ENCODE peak calls at places on chromosome 17, in nine cellular contexts. M, S, I, Z, D, Y, C, O and J are unnamed samples.

GRCh38 chr17:16980813-16981731 is 9.2 kb upstream of the TNFRSF13B start:
- DNase-seq in M (no peak), S (no peak), I (peak; percentile 4), Z (no peak), D (no peak), Y (no peak), C (no peak), O (peak; percentile 29), J (peak; percentile 78)

GRCh38 chr17:61462734-61463067 is 10.5 kb downstream of the TBX4 start:
- DNase-seq in M (no peak), S (no peak), I (no peak), Z (no peak), D (no peak), Y (no peak), C (no peak), O (no peak), J (no peak)

GRCh38 chr17:77842906-77843249 is 115.6 kb upstream of the TNRC6C start:
- DNase-seq in M (no peak), S (no peak), I (no peak), Z (no peak), D (no peak), Y (no peak), C (no peak), O (no peak), J (no peak)

GRCh38 chr17:12231027-12231682 is 210.5 kb downstream of the MAP2K4 start:
- DNase-seq in M (no peak), S (no peak), I (no peak), Z (no peak), D (no peak), Y (peak; percentile 14), C (no peak), O (peak; percentile 63), J (no peak)

GRCh38 chr17:72603346-72604242 is 482.8 kb downstream of the SOX9 start:
- DNase-seq in M (no peak), S (no peak), I (peak; percentile 46), Z (no peak), D (peak; percentile 93), Y (no peak), C (no peak), O (peak; percentile 93), J (no peak)

GRCh38 chr17:51702963-51703362 is 442.6 kb downstream of the UTP18 start:
- DNase-seq in M (no peak), S (no peak), I (no peak), Z (no peak), D (no peak), Y (no peak), C (no peak), O (no peak), J (no peak)

GRCh38 chr17:15931394-15931793 is 13.5 kb upstream of the ADORA2B start:
- DNase-seq in M (no peak), S (no peak), I (no peak), Z (no peak), D (no peak), Y (no peak), C (peak; percentile 48), O (no peak), J (no peak)

GRCh38 chr17:17792551-17793377 is 44.0 kb downstream of the SREBF1 start:
- DNase-seq in M (peak; percentile 46), S (peak; percentile 48), I (no peak), Z (peak; percentile 62), D (no peak), Y (no peak), C (no peak), O (peak; percentile 73), J (peak; percentile 69)

GRCh38 chr17:61259360-61259759 is 140.3 kb upstream of the TBX2 start:
- DNase-seq in M (no peak), S (no peak), I (no peak), Z (no peak), D (no peak), Y (no peak), C (no peak), O (no peak), J (no peak)

GRCh38 chr17:57288753-57289121 is 32.4 kb downstream of the MSI2 start:
- DNase-seq in M (no peak), S (no peak), I (no peak), Z (no peak), D (no peak), Y (no peak), C (no peak), O (no peak), J (no peak)

GRCh38 chr17:37054894-37055293 is 106.1 kb downstream of the AATF start:
- DNase-seq in M (no peak), S (no peak), I (no peak), Z (no peak), D (no peak), Y (no peak), C (no peak), O (no peak), J (no peak)

GRCh38 chr17:39867084-39867890 is 715 bp upstream of the ZPBP2 start:
- DNase-seq in M (no peak), S (no peak), I (peak; percentile 91), Z (no peak), D (no peak), Y (no peak), C (no peak), O (no peak), J (peak; percentile 76)

GRCh38 chr17:17403899-17404576 is 72.8 kb upstream of the MED9 start:
- DNase-seq in M (no peak), S (no peak), I (no peak), Z (peak; percentile 82), D (no peak), Y (no peak), C (no peak), O (no peak), J (no peak)

DNA sequence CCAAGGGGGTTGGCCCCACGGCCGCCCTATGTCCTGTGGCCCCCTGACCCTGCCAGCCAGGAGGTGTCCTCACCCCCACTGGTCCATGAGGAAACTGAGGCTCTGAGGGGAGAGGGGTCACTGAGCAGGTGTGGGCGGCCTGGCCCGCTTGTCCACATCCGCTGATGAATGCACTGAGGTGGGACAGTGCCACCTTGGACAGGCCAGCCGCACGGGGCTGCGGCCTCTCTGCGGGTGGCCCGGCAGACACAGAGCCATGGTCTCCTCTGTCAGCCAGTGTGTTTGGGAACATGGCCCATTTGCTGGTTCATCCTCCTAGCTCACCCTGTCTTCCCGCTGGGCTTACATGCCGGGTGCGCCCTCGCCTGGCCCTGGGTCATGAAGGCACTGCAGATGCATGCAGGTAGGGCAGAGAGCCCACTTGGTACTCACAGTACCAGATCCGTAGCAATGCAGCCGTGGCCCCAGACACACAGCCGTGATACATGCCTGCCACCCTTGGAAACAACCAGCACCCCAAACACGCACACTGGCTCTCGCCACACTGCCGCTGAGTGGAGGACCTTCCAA is 93.9 kb downstream of the ENGASE start:
- DNase-seq in M (no peak), S (no peak), I (no peak), Z (no peak), D (no peak), Y (no peak), C (no peak), O (no peak), J (no peak)
- TF ChIP-seq CTCF in M (no peak), S (no peak), I (no peak), Z (no peak), D (peak; percentile 18), Y (no peak), C (no peak), O (no peak), J (no peak)

GRCh38 chr17:82780981-82781893 is 29.4 kb downstream of the TBCD start:
- DNase-seq in M (no peak), S (no peak), I (no peak), Z (no peak), D (no peak), Y (no peak), C (no peak), O (no peak), J (no peak)
- TF ChIP-seq CTCF in M (no peak), S (no peak), I (no peak), Z (no peak), D (no peak), Y (no peak), C (no peak), O (no peak), J (no peak)

DNA sequence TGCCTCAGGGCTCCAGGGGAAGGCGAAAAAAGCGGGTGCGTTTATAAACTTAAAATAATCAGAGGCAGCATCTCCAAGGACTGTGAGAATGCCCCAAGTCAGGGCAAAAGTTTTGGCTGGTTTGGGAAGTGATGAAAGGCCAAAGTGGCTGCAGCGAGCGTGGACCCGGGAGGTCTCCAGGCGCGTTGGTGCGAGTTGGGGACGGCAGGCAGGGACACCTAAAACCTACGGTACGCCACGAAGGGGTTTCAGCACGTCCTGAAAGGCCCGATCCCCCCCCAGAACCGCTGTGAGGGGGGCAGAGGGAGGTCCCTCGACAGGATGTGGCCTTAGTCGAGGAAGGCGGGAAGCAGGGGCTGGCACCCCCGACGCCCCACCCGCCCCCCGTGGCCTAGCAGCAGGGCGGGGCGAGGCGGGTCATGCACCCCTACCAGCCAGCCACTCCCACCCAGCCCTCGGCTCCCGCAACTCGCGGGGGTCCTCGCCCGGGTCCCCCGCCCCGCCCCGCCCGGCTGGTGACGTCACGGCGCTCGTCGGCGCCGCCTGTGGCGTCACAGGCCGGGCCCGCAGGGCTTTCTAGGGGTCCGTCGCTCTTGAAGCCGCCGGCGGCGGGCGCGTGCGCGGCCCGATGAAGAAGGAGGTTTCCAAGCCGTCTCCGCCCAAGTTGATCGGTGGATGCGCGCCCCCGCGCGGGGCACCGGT is at the start of gene MYCBPAP:
- DNase-seq in M (peak; percentile 77), S (peak; percentile 88), I (peak; percentile 44), Z (peak; percentile 75), D (no peak), Y (peak; percentile 43), C (peak; percentile 88), O (peak; percentile 77), J (peak; percentile 93)
- TF ChIP-seq CTCF in M (no peak), S (peak; percentile 7), I (no peak), Z (no peak), D (no peak), Y (peak; percentile 26), C (peak; percentile 26), O (no peak), J (peak; percentile 28)

GRCh38 chr17:27976331-27976730 is 66.1 kb upstream of the NLK start:
- DNase-seq in M (no peak), S (no peak), I (no peak), Z (no peak), D (no peak), Y (no peak), C (no peak), O (no peak), J (peak; percentile 43)
- TF ChIP-seq CTCF in M (no peak), S (no peak), I (no peak), Z (no peak), D (no peak), Y (no peak), C (no peak), O (no peak), J (no peak)

DNA sequence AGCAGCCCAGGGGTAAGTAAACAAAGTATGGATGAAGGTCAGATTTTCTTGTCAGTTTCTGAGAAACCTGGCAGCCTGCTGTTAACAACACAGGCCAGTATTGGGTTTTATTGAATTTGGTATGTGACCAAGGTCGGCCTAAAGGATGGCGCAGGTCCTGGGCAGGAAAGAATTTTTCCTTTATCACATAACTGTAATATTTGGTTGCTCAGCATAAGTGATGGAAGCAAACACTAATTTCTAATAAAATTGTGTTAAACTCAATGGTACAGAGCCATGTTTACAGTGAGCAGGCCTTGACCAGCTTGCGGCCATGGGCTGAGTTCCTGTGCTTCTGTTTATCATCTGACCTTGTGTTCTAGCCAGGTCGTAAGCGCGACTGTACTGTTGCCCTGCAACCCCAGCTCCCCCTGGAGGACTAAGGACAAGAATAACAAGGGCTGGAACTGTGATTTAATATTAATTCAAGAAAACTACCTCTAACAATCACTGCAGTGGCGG is 10.5 kb downstream of the POLDIP2 start:
- DNase-seq in M (peak; percentile 23), S (no peak), I (no peak), Z (peak; percentile 90), D (no peak), Y (no peak), C (peak; percentile 49), O (no peak), J (no peak)
- TF ChIP-seq CTCF in M (peak; percentile 17), S (peak; percentile 16), I (peak; percentile 8), Z (peak; percentile 59), D (peak; percentile 44), Y (no peak), C (peak; percentile 42), O (peak; percentile 53), J (no peak)

GRCh38 chr17:81373536-81374160 is 21.6 kb upstream of the BAHCC1 start:
- DNase-seq in M (no peak), S (no peak), I (no peak), Z (no peak), D (no peak), Y (no peak), C (no peak), O (no peak), J (no peak)
- TF ChIP-seq CTCF in M (no peak), S (no peak), I (no peak), Z (no peak), D (no peak), Y (no peak), C (no peak), O (no peak), J (no peak)